ENCODE peak calls at places on chromosomes 3 and 15, in seven cellular contexts. Q is HFFc6, O is neural progenitor cell, I is fibroblast of pulmonary artery, Z is fibroblast of lung, M is GM13976, V is endothelial cell. H is an unnamed sample.

GRCh38 chr15:85381850-85382751 is 1.7 kb downstream of the AKAP13 start:
- DNase-seq in Q (no peak), O (no peak), I (no peak), Z (peak), M (no peak), V (no peak), H (peak)

GRCh38 chr3:133388696-133389095 is 11.2 kb upstream of the BFSP2 start:
- DNase-seq in Q (no peak), O (no peak), I (no peak), Z (no peak), M (no peak), V (no peak), H (no peak)

GRCh38 chr3:29453278-29453961 is 172.5 kb downstream of the RBMS3 start:
- DNase-seq in Q (no peak), O (no peak), I (peak), Z (no peak), M (no peak), V (no peak), H (no peak)

GRCh38 chr15:74815121-74815933 is 2.7 kb downstream of the LMAN1L start:
- DNase-seq in Q (no peak), O (no peak), I (no peak), Z (no peak), M (no peak), V (no peak), H (no peak)

GRCh38 chr3:16305121-16305541 is 40.1 kb downstream of the OXNAD1 start:
- DNase-seq in Q (no peak), O (no peak), I (no peak), Z (no peak), M (no peak), V (no peak), H (no peak)

GRCh38 chr3:128392021-128392420 is 74.7 kb downstream of the DNAJB8 start:
- DNase-seq in Q (no peak), O (no peak), I (no peak), Z (no peak), M (no peak), V (no peak), H (no peak)

GRCh38 chr15:41115652-41116115 is 396 bp downstream of the INO80 start:
- DNase-seq in Q (peak), O (peak), I (peak), Z (peak), M (no peak), V (peak), H (no peak)

GRCh38 chr3:159919873-159920272 is 68.8 kb upstream of the IL12A start:
- DNase-seq in Q (peak), O (no peak), I (peak), Z (peak), M (no peak), V (no peak), H (no peak)

GRCh38 chr3:16583551-16583950 is 21.7 kb downstream of the DAZL start:
- DNase-seq in Q (peak), O (no peak), I (peak), Z (no peak), M (no peak), V (no peak), H (no peak)

GRCh38 chr3:190130700-190131099 is 10.0 kb upstream of the P3H2 start:
- DNase-seq in Q (no peak), O (no peak), I (peak), Z (no peak), M (no peak), V (no peak), H (no peak)

GRCh38 chr3:87167634-87168456 is 59.3 kb upstream of the CHMP2B start:
- DNase-seq in Q (peak), O (peak), I (peak), Z (peak), M (peak), V (peak), H (peak)

GRCh38 chr3:195438371-195438770 is 4.4 kb downstream of the ACAP2 start:
- DNase-seq in Q (no peak), O (no peak), I (no peak), Z (no peak), M (no peak), V (no peak), H (no peak)

GRCh38 chr3:88180398-88180999 is 30.7 kb downstream of the C3orf38 start:
- DNase-seq in Q (peak), O (peak), I (peak), Z (peak), M (peak), V (no peak), H (peak)

GRCh38 chr3:155185623-155186022 is 105.5 kb downstream of the MME start:
- DNase-seq in Q (peak), O (no peak), I (peak), Z (peak), M (no peak), V (no peak), H (no peak)

GRCh38 chr3:27659279-27660021 is 62.7 kb downstream of the EOMES start:
- DNase-seq in Q (peak), O (peak), I (peak), Z (peak), M (peak), V (peak), H (peak)

GRCh38 chr3:137770066-137770805 is 6.1 kb downstream of the SOX14 start:
- DNase-seq in Q (no peak), O (peak), I (no peak), Z (no peak), M (peak), V (peak), H (peak)

GRCh38 chr15:89058376-89058775 is 29.9 kb upstream of the ABHD2 start:
- DNase-seq in Q (no peak), O (no peak), I (no peak), Z (no peak), M (no peak), V (no peak), H (no peak)

GRCh38 chr3:47247131-47248064 is 35.2 kb downstream of the KIF9 start:
- DNase-seq in Q (no peak), O (no peak), I (no peak), Z (no peak), M (no peak), V (no peak), H (no peak)

GRCh38 chr3:151318313-151318712 is 1.7 kb upstream of the GPR87 start:
- DNase-seq in Q (peak), O (no peak), I (peak), Z (peak), M (no peak), V (no peak), H (no peak)

GRCh38 chr3:159191454-159191853 is 389.6 kb downstream of the MFSD1 start:
- DNase-seq in Q (peak), O (no peak), I (peak), Z (peak), M (no peak), V (no peak), H (no peak)

GRCh38 chr3:61530355-61530754 is 31.0 kb upstream of the PTPRG start:
- DNase-seq in Q (peak), O (peak), I (peak), Z (peak), M (no peak), V (peak), H (no peak)

GRCh38 chr3:81816473-81817260 is 55.2 kb upstream of the GBE1 start:
- DNase-seq in Q (no peak), O (peak), I (peak), Z (peak), M (peak), V (no peak), H (peak)

GRCh38 chr15:66565141-66565595 is 630 bp downstream of the LCTL start:
- DNase-seq in Q (no peak), O (peak), I (no peak), Z (no peak), M (no peak), V (no peak), H (no peak)

GRCh38 chr15:25727116-25727515 is 136.0 kb downstream of the ATP10A start:
- DNase-seq in Q (no peak), O (no peak), I (no peak), Z (no peak), M (no peak), V (no peak), H (no peak)

GRCh38 chr3:186997061-186998054 is 67.0 kb downstream of the ST6GAL1 start:
- DNase-seq in Q (no peak), O (no peak), I (no peak), Z (peak), M (peak), V (no peak), H (no peak)

GRCh38 chr3:151347432-151347831 is 18.1 kb upstream of the P2RY13 start:
- DNase-seq in Q (no peak), O (no peak), I (no peak), Z (no peak), M (no peak), V (no peak), H (no peak)

GRCh38 chr3:28134792-28135375 is 106.5 kb upstream of the CMC1 start:
- DNase-seq in Q (no peak), O (no peak), I (no peak), Z (no peak), M (no peak), V (no peak), H (no peak)

GRCh38 chr3:55091381-55092225 is 163.7 kb upstream of the LRTM1 start:
- DNase-seq in Q (peak), O (no peak), I (peak), Z (peak), M (no peak), V (no peak), H (no peak)

DNA sequence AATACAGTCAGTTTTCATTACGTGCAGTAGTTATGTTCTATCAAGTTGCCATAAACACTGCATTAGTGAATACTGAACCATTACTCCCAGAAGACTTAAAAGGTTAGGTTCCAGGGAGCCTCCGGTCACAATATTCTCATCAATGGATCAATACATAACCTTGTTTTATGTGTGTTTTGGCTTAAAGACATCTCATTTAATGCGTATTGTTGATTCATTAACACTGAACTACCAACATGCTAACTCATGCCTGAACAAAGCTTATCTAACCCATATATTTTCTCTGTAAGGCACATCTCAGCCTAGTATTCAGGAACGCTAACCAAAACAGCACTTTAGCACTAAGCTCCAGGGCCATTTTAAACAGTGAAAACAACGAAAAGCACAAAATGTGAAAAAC is 24.1 kb upstream of the NEDD4 start:
- DNase-seq in Q (no peak), O (no peak), I (no peak), Z (no peak), M (no peak), V (no peak), H (no peak)
- TF ChIP-seq CTCF in Q (no peak), O (no peak), I (no peak), Z (no peak), M (no peak), V (no peak), H (no peak)

DNA sequence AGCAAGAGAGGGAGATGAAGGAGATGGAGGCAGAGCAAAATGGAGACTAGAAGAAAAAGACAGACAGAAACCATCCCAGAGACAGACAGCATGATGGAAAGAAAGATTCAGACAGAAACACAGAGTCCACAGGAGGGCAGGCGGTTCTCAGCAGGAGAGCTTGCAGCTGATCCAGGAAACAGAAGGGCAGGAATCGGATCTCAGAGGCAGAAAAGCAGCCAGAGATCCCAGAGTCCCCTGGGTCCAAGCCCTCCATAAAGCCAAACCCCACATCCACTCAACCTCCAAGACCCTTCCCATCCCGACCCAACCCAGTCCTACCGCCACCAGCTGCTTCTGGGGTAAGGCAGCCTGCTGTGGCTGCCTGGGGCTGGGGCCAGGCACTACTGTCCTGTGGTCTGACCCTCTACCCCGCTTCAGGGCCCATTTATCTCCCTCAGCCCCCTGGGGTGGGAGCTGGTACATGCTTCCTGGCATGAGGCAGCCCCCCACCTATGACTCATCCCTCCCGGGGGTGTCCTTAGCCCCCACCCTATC is at the start of gene UCN2:
- DNase-seq in Q (peak), O (no peak), I (peak), Z (peak), M (no peak), V (no peak), H (no peak)
- TF ChIP-seq CTCF in Q (no peak), O (no peak), I (peak), Z (no peak), M (no peak), V (no peak), H (no peak)

GRCh38 chr15:91968610-91969009 is 115.1 kb downstream of the SLCO3A1 start:
- DNase-seq in Q (no peak), O (no peak), I (no peak), Z (no peak), M (no peak), V (no peak), H (no peak)
- TF ChIP-seq CTCF in Q (peak), O (peak), I (no peak), Z (no peak), M (no peak), V (peak), H (no peak)

DNA sequence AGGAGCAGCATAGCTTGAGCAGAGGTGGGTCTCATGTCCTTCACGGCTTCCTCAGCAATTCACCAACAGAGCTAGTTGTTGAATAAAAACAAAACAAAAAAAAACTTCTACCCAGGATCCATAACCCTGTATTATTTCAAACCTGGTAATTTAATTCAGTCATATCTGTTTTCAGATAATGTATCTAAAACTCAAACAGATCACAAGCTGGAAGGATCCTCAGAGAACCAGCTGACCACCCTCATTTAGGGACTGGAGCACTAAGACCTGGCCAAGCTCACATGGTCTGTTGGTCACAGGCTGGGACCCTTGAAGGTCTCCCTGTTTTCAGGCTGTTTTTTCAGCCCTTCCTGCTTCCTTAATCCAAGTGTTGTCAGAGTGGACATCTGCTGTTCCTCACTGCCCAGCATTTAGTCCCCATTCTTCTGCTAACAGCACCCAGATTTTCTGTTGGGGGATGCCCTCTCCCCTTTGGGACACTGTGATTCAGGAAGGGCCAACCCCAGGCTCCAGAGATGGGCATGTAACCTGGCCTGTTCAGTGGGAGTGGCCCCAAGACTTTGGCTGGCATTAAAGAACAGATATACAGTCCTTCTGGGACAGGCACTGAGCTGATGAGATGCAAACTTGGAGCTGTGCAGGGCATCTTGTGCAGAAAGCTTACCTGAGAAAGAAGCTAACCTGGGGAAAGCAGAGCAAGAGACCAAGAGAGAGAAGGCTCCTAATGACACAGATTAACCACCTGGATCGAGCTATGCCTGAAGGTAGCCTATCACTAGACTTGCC is 78.8 kb upstream of the SPATA12 start:
- DNase-seq in Q (no peak), O (no peak), I (no peak), Z (no peak), M (no peak), V (no peak), H (no peak)
- TF ChIP-seq CTCF in Q (no peak), O (no peak), I (no peak), Z (no peak), M (no peak), V (no peak), H (no peak)

DNA sequence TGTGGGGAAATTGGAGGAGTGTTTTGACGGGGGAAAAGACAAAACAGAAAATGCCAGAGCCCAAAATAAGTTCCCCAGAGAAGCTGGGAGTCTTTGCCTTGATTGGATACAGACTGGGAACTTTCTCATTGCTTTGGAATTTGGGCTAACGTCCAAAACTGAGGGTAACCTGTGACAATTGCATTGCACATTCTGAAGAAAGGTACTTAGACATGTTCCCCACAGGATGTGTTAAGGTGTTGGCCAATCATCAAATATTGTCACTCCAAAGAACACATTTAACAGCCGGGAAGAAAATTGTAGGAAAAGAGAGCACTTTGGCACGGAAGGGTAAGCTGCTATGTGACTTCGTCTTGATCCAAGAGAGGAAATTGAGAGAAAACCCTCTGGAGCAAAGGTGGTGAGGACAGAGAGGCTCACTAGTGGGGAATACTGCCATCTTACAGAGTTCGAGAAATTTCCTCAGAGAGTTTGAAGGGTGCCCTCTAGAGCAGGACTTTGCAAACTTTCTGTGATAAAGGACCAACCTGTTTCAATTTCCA is 619.5 kb upstream of the TBL1XR1 start:
- DNase-seq in Q (peak), O (no peak), I (peak), Z (peak), M (no peak), V (no peak), H (no peak)
- TF ChIP-seq CTCF in Q (peak), O (no peak), I (peak), Z (peak), M (no peak), V (no peak), H (no peak)

GRCh38 chr3:157906627-157907026 is 199.6 kb downstream of the SHOX2 start:
- DNase-seq in Q (peak), O (no peak), I (peak), Z (peak), M (no peak), V (no peak), H (no peak)
- TF ChIP-seq CTCF in Q (peak), O (no peak), I (no peak), Z (no peak), M (no peak), V (no peak), H (no peak)

DNA sequence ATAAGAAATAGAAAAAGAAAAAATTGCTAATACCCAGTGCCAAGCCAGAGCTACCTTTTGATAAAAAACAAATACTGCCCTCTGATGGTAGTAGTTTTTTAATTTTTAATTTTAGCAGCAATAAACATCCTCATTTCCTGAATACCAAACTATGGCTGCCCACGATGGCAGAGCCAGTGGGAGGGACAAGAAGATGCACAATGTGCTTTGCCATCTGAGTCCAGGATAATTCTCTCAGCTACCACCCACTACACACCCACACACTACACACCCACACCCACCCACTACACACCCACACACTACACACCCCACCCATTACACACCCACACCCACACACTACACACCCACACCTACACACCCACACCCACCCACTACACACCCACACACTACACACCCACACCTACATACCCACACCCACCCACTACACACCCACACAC is 17.8 kb downstream of the CEP19 start:
- DNase-seq in Q (peak), O (no peak), I (peak), Z (peak), M (peak), V (no peak), H (peak)
- TF ChIP-seq CTCF in Q (peak), O (no peak), I (peak), Z (peak), M (no peak), V (no peak), H (no peak)